ENCODE peak calls at places on chromosome 10, in eight cellular contexts. O is right lobe of liver, G is A549, T is Karpas-422, C is hepatocyte, Z is OCI-LY7, W is heart left ventricle, J is sigmoid colon. S is an unnamed sample.

GRCh38 chr10:89086801-89087513 is 96.4 kb downstream of the FAS start:
- DNase-seq in T (no peak), Z (peak), G (no peak), W (peak), J (peak), C (no peak), O (no peak), S (peak)

GRCh38 chr10:96619803-96620773 is 33.3 kb upstream of the TM9SF3 start:
- DNase-seq in J (no peak), Z (no peak), W (no peak), O (no peak), C (no peak), T (no peak), G (no peak), S (no peak)

GRCh38 chr10:34187201-34187600 is 627.9 kb downstream of the PARD3 start:
- DNase-seq in J (no peak), G (no peak), Z (no peak), T (no peak), C (no peak), W (no peak), O (no peak), S (no peak)

GRCh38 chr10:58661336-58661735 is 148.7 kb downstream of the BICC1 start:
- DNase-seq in J (no peak), T (no peak), O (no peak), Z (no peak), G (no peak), W (no peak), C (no peak), S (no peak)

GRCh38 chr10:14838582-14839304 is 637 bp downstream of the HSPA14 start:
- DNase-seq in G (peak), C (peak), T (peak), W (peak), O (peak), J (peak), Z (peak), S (peak)

GRCh38 chr10:10804998-10805737 is 212.5 kb upstream of the CELF2 start:
- DNase-seq in W (no peak), Z (no peak), G (no peak), O (no peak), T (no peak), C (peak), J (no peak), S (no peak)

GRCh38 chr10:123761666-123762230 is 95.6 kb downstream of the GPR26 start:
- DNase-seq in J (no peak), G (no peak), C (no peak), Z (no peak), T (no peak), W (no peak), O (no peak), S (no peak)

GRCh38 chr10:121741246-121741645 is 143.0 kb upstream of the FGFR2 start:
- DNase-seq in Z (no peak), G (no peak), C (no peak), J (no peak), O (no peak), T (no peak), W (no peak), S (no peak)

GRCh38 chr10:119301397-119301796 is 94.0 kb downstream of the GRK5 start:
- DNase-seq in O (no peak), W (no peak), Z (peak), T (peak), C (no peak), J (no peak), G (no peak), S (no peak)

GRCh38 chr10:44397476-44398225 is 12.8 kb upstream of the CXCL12 start:
- DNase-seq in J (no peak), T (peak), W (no peak), O (no peak), Z (no peak), G (no peak), C (no peak), S (no peak)

GRCh38 chr10:21535494-21535818 is 1.4 kb downstream of the MLLT10 start:
- DNase-seq in T (no peak), W (no peak), J (no peak), Z (no peak), C (no peak), O (no peak), G (no peak), S (no peak)

GRCh38 chr10:116710021-116710420 is 32.3 kb downstream of the HSPA12A start:
- DNase-seq in W (no peak), C (no peak), G (no peak), T (no peak), J (peak), Z (no peak), O (no peak), S (no peak)

GRCh38 chr10:50439187-50439586 is 184.6 kb downstream of the SGMS1 start:
- DNase-seq in W (no peak), C (no peak), Z (no peak), T (no peak), O (no peak), G (no peak), J (no peak), S (no peak)

GRCh38 chr10:96043157-96043894 is at the start of gene CCNJ:
- DNase-seq in C (peak), Z (peak), O (peak), T (peak), G (peak), J (peak), W (peak), S (peak)

GRCh38 chr10:95467162-95467599 is 94.0 kb downstream of the SORBS1 start:
- DNase-seq in G (no peak), J (peak), W (peak), C (peak), Z (no peak), O (no peak), T (no peak), S (peak)

GRCh38 chr10:22466763-22467334 is 121.6 kb downstream of the SPAG6 start:
- DNase-seq in W (no peak), G (no peak), O (no peak), Z (no peak), J (no peak), T (no peak), C (no peak), S (no peak)

GRCh38 chr10:62166331-62167154 is 102.1 kb downstream of the RTKN2 start:
- DNase-seq in G (no peak), T (peak), O (peak), J (no peak), W (no peak), Z (peak), C (no peak), S (peak)
- H3K27ac ChIP-seq in G (no peak), T (peak), O (no peak), J (no peak), W (no peak), Z (peak), C (no peak), S (no peak)

GRCh38 chr10:132744839-132745238 is 41.1 kb downstream of the NKX6-2 start:
- DNase-seq in O (no peak), T (no peak), C (no peak), W (no peak), J (no peak), Z (no peak), G (no peak), S (no peak)

GRCh38 chr10:132740542-132741066 is 45.3 kb downstream of the NKX6-2 start:
- DNase-seq in Z (no peak), T (no peak), C (no peak), J (no peak), G (no peak), W (no peak), O (no peak), S (no peak)

GRCh38 chr10:132743925-132744490 is 41.9 kb downstream of the NKX6-2 start:
- DNase-seq in Z (no peak), W (no peak), T (no peak), C (no peak), O (no peak), J (no peak), G (no peak), S (no peak)

GRCh38 chr10:132742837-132743194 is 43.1 kb downstream of the NKX6-2 start:
- DNase-seq in O (no peak), Z (no peak), T (no peak), W (no peak), C (no peak), G (no peak), J (no peak), S (no peak)

DNA sequence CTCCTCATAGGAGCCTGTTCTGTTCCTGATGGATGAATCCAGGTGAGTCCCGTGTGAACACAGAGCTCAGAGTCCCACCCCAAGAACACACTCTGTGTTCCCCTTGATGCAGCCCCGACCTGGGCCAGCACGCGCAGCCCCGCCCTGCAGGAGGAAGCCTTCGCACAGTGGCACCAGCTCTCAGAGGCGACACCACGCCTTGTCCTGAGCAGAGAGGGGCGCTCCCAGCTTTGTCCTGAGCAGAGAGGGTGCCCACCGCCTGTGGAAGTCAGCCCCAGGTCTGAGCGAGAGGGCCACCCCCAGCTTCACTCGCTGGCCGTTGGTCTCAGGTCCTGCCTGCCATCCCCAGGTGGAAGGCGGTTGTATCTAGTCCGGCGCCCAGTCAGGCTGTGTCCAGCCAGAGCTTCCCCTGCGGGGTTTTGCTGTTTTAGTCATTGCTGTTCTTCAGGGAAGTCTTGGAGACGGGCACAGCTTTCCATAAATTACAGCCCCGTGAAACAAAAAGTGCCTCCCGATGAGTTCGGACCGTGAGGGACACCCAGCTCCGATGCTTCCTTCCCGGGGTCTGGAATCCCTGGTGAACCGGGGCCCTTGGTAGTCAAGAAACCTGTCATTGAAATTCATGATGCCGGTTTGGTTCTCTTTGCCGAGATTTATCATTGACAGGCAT is 43.6 kb downstream of the NKX6-2 start:
- DNase-seq in O (no peak), W (no peak), T (no peak), C (no peak), Z (no peak), J (no peak), G (no peak), S (no peak)
- H3K27ac ChIP-seq in O (no peak), W (no peak), T (no peak), C (no peak), Z (no peak), J (no peak), G (no peak), S (no peak)

GRCh38 chr10:104435822-104436221 is 82.2 kb downstream of the CFAP58 start:
- DNase-seq in W (no peak), C (no peak), G (no peak), Z (no peak), O (no peak), T (no peak), J (no peak), S (no peak)
- H3K27ac ChIP-seq in W (no peak), C (no peak), G (no peak), Z (no peak), O (no peak), T (no peak), J (no peak), S (no peak)

DNA sequence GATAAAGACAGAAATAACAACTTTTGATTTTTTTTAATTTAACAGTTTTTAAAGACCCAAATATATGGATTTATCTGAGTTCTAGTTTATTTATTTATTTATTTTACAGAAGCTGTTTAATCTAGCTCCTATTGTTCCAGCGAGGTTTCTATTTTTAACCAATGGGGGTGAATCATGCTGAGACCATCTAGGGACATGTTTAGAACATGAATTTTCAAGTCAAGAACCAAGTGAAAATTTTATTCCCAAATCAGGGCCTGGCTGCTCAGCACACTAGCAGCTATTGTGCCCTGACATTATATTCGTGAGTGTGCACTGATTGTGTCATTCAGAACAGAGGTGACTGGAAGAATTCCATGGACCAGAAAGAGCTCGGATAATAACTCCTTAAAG is 24.6 kb upstream of the MPP7 start:
- DNase-seq in G (no peak), W (no peak), T (no peak), C (no peak), J (no peak), O (no peak), Z (no peak), S (no peak)
- H3K27ac ChIP-seq in G (no peak), W (peak), T (no peak), C (no peak), J (peak), O (no peak), Z (no peak), S (peak)

GRCh38 chr10:70847666-70848360 is 32.1 kb downstream of the SGPL1 start:
- DNase-seq in T (no peak), C (no peak), O (no peak), Z (no peak), J (no peak), G (no peak), W (no peak), S (no peak)

GRCh38 chr10:70851597-70852475 is 36.1 kb downstream of the SGPL1 start:
- DNase-seq in O (peak), T (no peak), G (no peak), J (no peak), W (no peak), Z (no peak), C (no peak), S (no peak)

GRCh38 chr10:70853031-70853430 is 35.3 kb downstream of the PCBD1 start:
- DNase-seq in T (no peak), J (no peak), O (no peak), G (no peak), W (no peak), Z (no peak), C (no peak), S (no peak)

GRCh38 chr10:70849582-70850016 is 33.9 kb downstream of the SGPL1 start:
- DNase-seq in T (no peak), G (no peak), O (no peak), Z (no peak), J (no peak), C (peak), W (no peak), S (no peak)

GRCh38 chr10:70850097-70850496 is 34.3 kb downstream of the SGPL1 start:
- DNase-seq in C (no peak), J (no peak), O (no peak), Z (no peak), W (no peak), G (no peak), T (no peak), S (no peak)
- H3K27ac ChIP-seq in C (no peak), J (no peak), O (no peak), Z (no peak), W (no peak), G (no peak), T (no peak), S (no peak)

DNA sequence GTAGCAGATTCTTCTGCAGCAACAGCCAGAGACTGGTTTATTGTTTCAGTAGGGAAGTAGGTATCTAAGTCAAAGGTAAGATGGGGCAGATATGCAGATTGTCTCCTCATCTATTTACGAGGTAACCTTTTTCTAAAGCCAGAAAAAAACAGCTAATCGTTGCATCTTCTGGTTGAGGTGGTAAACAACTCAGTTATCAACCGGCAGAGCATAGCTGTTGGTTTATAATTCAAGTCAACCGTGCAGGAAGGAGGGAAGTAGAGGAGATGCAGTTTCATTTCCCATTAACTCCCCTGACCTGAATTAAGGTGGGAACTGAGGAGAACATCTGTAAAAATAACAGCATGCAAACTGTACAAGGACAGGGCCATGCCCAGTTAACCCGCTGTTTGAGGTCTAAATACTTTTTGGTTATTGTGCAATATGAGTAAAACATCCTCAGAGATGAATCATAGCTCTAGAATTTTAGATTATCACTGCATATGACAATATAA is 156.5 kb upstream of the ITGB1 start:
- DNase-seq in C (no peak), Z (peak), T (peak), G (no peak), W (no peak), J (no peak), O (no peak), S (no peak)
- H3K27ac ChIP-seq in C (no peak), Z (peak), T (peak), G (peak), W (peak), J (no peak), O (no peak), S (peak)